ENCODE peak calls at places on chromosomes 2 and 18, in six cellular contexts. C is stimulated activated CD4-positive, alpha-beta T cell treated with anti-CD3 and anti-CD28 coated beads, Interleukin-12 subunit alpha, Interleukin-12 subunit beta, amount 100 ng/mL, for 4 hours; Y is stimulated activated naive B cell treated with anti-CD40 and anti-IgM and Interleukin-4, amounts not matched to agents 10 μg/mL and 1 μg/mL and 100 μg/mL, for 72 hours; S is GM23248; G is BJ; D is hepatocyte. T is an unnamed sample.

GRCh38 chr2:144942516-144943256 is 422.8 kb upstream of the ZEB2 start:
- DNase-seq in D (peak), S (peak), Y (no peak), G (no peak), C (no peak), T (no peak)

GRCh38 chr2:219125225-219125885 is 35.3 kb downstream of the NHEJ1 start:
- DNase-seq in C (no peak), S (peak), D (peak), G (peak), Y (no peak), T (no peak)

GRCh38 chr2:175449616-175450015 is 268.1 kb upstream of the ATP5MC3 start:
- DNase-seq in Y (no peak), C (no peak), S (no peak), G (no peak), D (no peak), T (no peak)

GRCh38 chr2:240159251-240159839 is 18.9 kb upstream of the OTOS start:
- DNase-seq in S (no peak), Y (no peak), D (no peak), G (no peak), C (no peak), T (no peak)

GRCh38 chr2:167905668-167906067 is 341.7 kb downstream of the STK39 start:
- DNase-seq in D (no peak), S (no peak), C (no peak), Y (no peak), G (no peak), T (no peak)

GRCh38 chr2:69774984-69775982 is 33.3 kb downstream of the ANXA4 start:
- DNase-seq in G (no peak), S (no peak), C (no peak), Y (peak), D (no peak), T (no peak)

GRCh38 chr2:215554689-215555088 is 118.8 kb upstream of the FN1 start:
- DNase-seq in S (no peak), Y (no peak), D (no peak), C (no peak), G (no peak), T (no peak)

GRCh38 chr2:240245706-240246105 is 105.2 kb upstream of the OTOS start:
- DNase-seq in D (no peak), C (no peak), Y (no peak), S (no peak), G (no peak), T (no peak)

GRCh38 chr2:232878855-232879617 is 9.0 kb downstream of the SNORC start:
- DNase-seq in C (no peak), S (no peak), D (no peak), G (no peak), Y (no peak), T (no peak)

GRCh38 chr18:79576686-79577351 is 102.8 kb upstream of the CTDP1 start:
- DNase-seq in D (peak), Y (no peak), C (no peak), G (no peak), S (peak), T (no peak)

GRCh38 chr2:212488611-212489010 is 50.0 kb downstream of the ERBB4 start:
- DNase-seq in D (no peak), G (no peak), S (no peak), C (no peak), Y (no peak), T (no peak)

GRCh38 chr2:69950241-69950640 is 11.2 kb downstream of the ASPRV1 start:
- DNase-seq in D (no peak), Y (no peak), G (no peak), C (no peak), S (no peak), T (no peak)

GRCh38 chr18:41655074-41655473 is 300.0 kb upstream of the PIK3C3 start:
- DNase-seq in C (no peak), Y (no peak), D (peak), G (no peak), S (no peak), T (no peak)

GRCh38 chr2:207831569-207832248 is 62.0 kb upstream of the FZD5 start:
- DNase-seq in D (no peak), Y (no peak), S (no peak), G (no peak), C (no peak), T (no peak)

GRCh38 chr18:54181856-54182612 is 42.4 kb downstream of the MBD2 start:
- DNase-seq in D (no peak), G (no peak), S (peak), Y (no peak), C (no peak), T (no peak)

T was measured in AG04449.